ENCODE peak calls at places on chromosomes 12 and 14, in four cellular contexts. W is MM.1S; U is colonic mucosa; N is CD8-positive, alpha-beta T cell. S is an unnamed sample.

GRCh38 chr12:108807996-108808725 is 49.2 kb downstream of the SSH1 start:
- DNase-seq in W (no peak), U (no peak), N (no peak), S (no peak)

GRCh38 chr12:12333407-12333831 is 16.6 kb downstream of the MANSC1 start:
- DNase-seq in W (no peak), U (peak), N (no peak), S (no peak)

GRCh38 chr12:4562034-4562657 is at the start of gene DYRK4:
- DNase-seq in W (no peak), U (peak), N (no peak), S (no peak)

GRCh38 chr14:100211893-100212292 is 27.1 kb upstream of the YY1 start:
- DNase-seq in W (no peak), U (no peak), N (no peak), S (no peak)

GRCh38 chr14:25050494-25051170 is 685 bp upstream of the STXBP6 start:
- DNase-seq in W (no peak), U (no peak), N (no peak), S (no peak)

GRCh38 chr14:35122696-35123387 is 490 bp downstream of the PRORP start:
- DNase-seq in W (peak), U (no peak), N (no peak), S (no peak)

GRCh38 chr12:47307680-47308399 is 228.1 kb upstream of the AMIGO2 start:
- DNase-seq in W (peak), U (peak), N (peak), S (peak)

GRCh38 chr12:48183876-48184548 is 568 bp downstream of the CCDC184 start:
- DNase-seq in W (no peak), U (no peak), N (no peak), S (no peak)

GRCh38 chr12:48998497-48999353 is 450 bp downstream of the DDN start:
- DNase-seq in W (peak), U (peak), N (no peak), S (no peak)

GRCh38 chr12:53328043-53328435 is 6.6 kb upstream of the AAAS start:
- DNase-seq in W (no peak), U (no peak), N (no peak), S (no peak)

GRCh38 chr14:94485944-94486841 is 10.2 kb upstream of the SERPINA9 start:
- DNase-seq in W (no peak), U (peak), N (peak), S (peak)

GRCh38 chr14:99564256-99564902 is 39.6 kb downstream of the CCDC85C start:
- DNase-seq in W (no peak), U (peak), N (no peak), S (peak)

GRCh38 chr14:79992799-79993198 is 218.5 kb downstream of the DIO2 start:
- DNase-seq in W (no peak), U (no peak), N (no peak), S (no peak)

GRCh38 chr12:9378430-9378835 is 170.2 kb upstream of the PZP start:
- DNase-seq in W (no peak), U (no peak), N (no peak), S (no peak)

GRCh38 chr12:113961921-113962710 is 4.0 kb downstream of the RBM19 start:
- DNase-seq in W (no peak), U (no peak), N (no peak), S (no peak)

GRCh38 chr12:52942056-52942913 is 6.6 kb upstream of the KRT18 start:
- DNase-seq in W (no peak), U (peak), N (no peak), S (no peak)

GRCh38 chr12:26240329-26240815 is 45.0 kb downstream of the SSPN start:
- DNase-seq in W (no peak), U (no peak), N (no peak), S (no peak)

GRCh38 chr12:99766408-99766807 is 118.9 kb downstream of the GARIN6 start:
- DNase-seq in W (no peak), U (no peak), N (no peak), S (no peak)

GRCh38 chr12:99765469-99766114 is 118.0 kb downstream of the GARIN6 start:
- DNase-seq in W (no peak), U (no peak), N (no peak), S (no peak)

GRCh38 chr12:99769581-99769980 is 122.0 kb downstream of the GARIN6 start:
- DNase-seq in W (no peak), U (no peak), N (no peak), S (no peak)

GRCh38 chr12:99768758-99769157 is 121.2 kb downstream of the GARIN6 start:
- DNase-seq in W (no peak), U (no peak), N (no peak), S (no peak)

DNA sequence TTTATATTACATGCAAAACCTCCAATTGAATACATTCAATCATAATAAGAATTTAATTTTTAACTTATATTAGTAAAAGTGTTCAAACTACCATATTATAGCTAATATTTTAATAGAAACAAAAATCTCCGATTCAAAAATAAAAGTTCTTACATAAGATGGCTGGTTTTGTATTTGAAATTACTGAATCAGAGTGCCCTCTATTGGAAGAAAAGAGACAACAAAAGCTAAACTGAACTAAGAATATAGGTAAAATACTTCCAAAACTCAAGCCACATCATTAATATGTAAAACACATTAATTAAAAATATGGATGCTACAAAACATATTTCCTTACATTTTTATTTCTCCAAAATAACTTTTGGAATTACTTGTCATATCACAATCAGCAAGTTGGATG is 120.3 kb downstream of the GARIN6 start:
- DNase-seq in W (peak), U (no peak), N (no peak), S (peak)
- TF ChIP-seq CTCF in W (peak), U (no peak), N (no peak), S (peak)

GRCh38 chr14:60095781-60096450 is 4.2 kb downstream of the PCNX4 start:
- DNase-seq in W (no peak), U (no peak), N (no peak), S (no peak)
- H3K4me3 ChIP-seq in W (no peak), U (no peak), N (no peak), S (no peak)

DNA sequence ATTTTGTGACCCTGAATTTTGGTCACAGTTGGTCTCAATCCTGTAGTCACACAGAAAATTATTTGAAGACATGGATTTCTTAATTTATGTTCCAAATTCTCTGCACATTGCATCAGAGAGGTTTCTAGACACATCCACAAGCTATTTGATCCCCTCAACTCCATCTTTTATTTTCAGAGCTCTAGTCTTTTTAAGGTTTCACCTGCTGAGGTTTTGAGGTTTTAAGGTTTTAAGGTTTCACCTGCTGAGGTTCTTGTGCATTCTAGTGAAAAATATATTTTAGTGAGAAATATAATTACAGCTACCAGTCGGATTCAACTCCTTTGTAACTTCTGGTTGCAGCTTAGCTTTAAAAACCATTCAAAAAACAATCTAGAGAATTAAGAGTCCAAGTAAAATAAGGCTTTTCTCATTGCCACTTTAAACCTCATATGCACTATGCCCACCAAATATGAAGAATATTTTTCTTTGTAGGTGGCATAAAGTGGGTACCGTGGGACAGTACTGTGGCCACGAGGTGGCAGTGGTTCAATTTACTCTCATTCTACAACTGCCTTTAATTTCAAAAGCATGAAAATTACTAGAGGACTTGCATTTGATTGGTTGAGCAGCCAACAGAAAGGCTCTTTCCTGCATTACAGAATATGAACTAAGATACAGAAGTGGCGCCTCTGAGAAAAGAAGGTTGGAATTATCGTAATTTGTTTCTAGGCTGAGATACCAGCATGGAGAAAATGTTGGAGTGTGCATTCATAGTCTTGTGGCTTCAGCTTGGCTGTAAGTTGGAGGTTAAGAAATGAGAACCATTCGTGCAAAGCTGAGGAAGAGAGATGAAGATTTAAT is 366.5 kb upstream of the OR4E1 start:
- DNase-seq in W (peak), U (no peak), N (peak), S (no peak)
- TF ChIP-seq CTCF in W (peak), U (peak), N (peak), S (peak)

DNA sequence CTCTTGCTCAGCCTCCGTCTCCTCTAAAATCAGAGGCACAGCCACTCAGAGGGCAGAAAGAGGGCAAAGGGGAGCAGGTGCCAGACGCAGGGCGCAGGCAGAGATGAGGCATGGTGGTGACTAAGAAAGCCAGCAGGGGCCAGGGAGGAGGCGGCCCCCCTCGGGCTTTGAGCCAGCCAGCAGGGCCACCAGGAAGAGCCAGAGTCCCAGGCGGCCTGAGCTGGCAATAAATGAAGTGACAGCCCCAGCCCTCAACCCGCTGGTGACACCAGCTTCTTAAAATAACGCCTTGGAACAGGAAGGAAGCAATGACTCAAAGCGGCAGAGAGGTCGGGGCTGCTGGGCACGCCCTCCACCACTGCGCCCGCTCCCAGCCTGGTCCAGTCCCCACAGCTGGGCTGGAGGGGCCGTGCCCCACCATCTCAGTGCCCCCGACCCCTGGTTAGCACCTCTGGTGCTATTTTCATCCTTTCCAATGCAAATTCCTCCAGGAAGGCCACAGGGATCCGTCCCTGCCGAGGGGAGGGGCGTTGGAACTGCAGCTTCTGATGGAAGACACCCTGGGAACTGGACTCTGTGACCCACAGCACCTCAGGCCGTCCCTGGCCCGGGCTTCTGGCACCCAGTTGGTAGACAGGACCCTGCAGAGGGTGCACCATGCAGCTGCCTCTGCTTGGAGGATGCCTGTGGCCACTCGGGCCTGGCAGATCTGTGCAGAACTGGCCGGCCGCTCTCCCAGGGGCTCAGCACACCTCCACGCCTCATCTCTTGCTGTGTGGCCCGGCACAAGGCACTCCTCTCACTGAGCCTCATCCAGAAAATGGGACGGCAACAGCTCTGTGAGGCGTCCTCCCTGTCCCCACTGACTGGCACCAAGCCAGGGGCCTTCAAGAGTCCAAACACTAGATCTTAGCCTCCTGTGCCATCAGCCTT is 113.7 kb downstream of the NCOR2 start:
- DNase-seq in W (peak), U (peak), N (peak), S (no peak)
- H3K4me3 ChIP-seq in W (peak), U (no peak), N (peak), S (no peak)

GRCh38 chr14:93115920-93116675 is at the start of gene ITPK1:
- DNase-seq in W (peak), U (peak), N (peak), S (no peak)
- TF ChIP-seq CTCF in W (no peak), U (no peak), N (no peak), S (peak)

GRCh38 chr12:106018286-106018685 is 120.5 kb downstream of the NUAK1 start:
- DNase-seq in W (no peak), U (no peak), N (no peak), S (no peak)
- H3K4me3 ChIP-seq in W (no peak), U (no peak), N (no peak), S (no peak)

GRCh38 chr14:31727797-31728196 is 166.6 kb downstream of the NUBPL start:
- DNase-seq in W (no peak), U (no peak), N (no peak), S (no peak)

GRCh38 chr14:31726337-31726736 is 165.1 kb downstream of the NUBPL start:
- DNase-seq in W (no peak), U (no peak), N (no peak), S (no peak)
- TF ChIP-seq CTCF in W (no peak), U (no peak), N (no peak), S (no peak)

DNA sequence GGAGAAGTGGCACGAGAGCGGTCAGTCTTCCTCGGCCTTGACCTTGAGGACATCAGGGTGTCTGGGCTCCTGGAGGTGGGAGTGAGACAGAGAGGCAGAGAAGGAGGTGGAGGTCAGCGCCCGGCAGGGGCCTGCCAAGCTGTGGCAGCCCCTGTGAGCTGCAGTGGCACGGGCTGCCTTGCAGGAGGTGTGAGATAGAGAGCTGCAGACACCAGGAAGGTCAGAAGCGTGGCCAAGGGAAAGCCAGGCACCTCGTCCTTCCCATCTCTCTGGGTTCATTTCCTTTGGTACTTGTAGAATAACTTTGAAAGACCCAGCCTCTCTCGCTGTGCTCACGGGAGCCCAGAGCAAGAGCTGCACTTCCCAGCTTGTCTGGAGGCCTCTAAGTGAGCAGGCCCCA is 98.1 kb downstream of the TSPAN9 start:
- DNase-seq in W (no peak), U (no peak), N (no peak), S (no peak)
- H3K4me3 ChIP-seq in W (no peak), U (no peak), N (no peak), S (no peak)

GRCh38 chr14:92540472-92541048 is 27.0 kb downstream of the RIN3 start:
- DNase-seq in W (no peak), U (peak), N (no peak), S (peak)

GRCh38 chr14:92538412-92539017 is 24.9 kb downstream of the RIN3 start:
- DNase-seq in W (peak), U (no peak), N (no peak), S (no peak)

GRCh38 chr14:92539419-92539818 is 25.8 kb downstream of the RIN3 start:
- DNase-seq in W (no peak), U (no peak), N (no peak), S (no peak)

GRCh38 chr14:92542766-92543554 is 29.4 kb downstream of the RIN3 start:
- DNase-seq in W (no peak), U (no peak), N (no peak), S (no peak)

DNA sequence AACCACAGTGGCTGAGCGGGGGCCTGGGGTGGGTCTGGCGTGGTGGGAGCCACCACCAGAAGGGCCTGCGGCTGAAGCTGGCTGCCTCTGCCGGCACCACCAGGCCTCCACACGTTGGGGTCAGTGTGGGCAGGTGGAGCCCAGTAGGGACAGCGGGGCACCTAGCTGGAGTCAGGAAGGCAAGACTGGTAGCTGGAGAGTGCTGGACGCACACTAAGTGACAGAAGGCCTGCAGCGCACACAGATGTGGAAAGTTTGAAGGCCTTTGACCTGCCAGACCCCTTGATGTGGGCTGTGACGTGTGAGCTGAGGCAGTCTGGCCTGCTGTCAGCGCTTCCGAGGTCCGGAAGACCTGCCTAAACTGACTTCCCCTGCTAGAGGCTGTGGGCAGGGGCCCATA is 26.3 kb downstream of the RIN3 start:
- DNase-seq in W (no peak), U (no peak), N (no peak), S (no peak)
- TF ChIP-seq CTCF in W (no peak), U (no peak), N (no peak), S (no peak)

S was measured in LNCaP clone FGC.